ENCODE peak calls at places on chromosomes 16 and 17, in seven cellular contexts. W is lung, P is heart left ventricle, H is colonic mucosa, D is GM23338, L is DND-41, Y is uterus. I is an unnamed sample. For H3K4me1, the result is how much of the 10 kb centered on the place peaks cover.

GRCh38 chr16:61909074-61909473 is 127.2 kb downstream of the CDH8 start:
- DNase-seq in W (no peak), P (no peak), H (no peak), D (no peak), L (no peak), Y (no peak), I (peak)

GRCh38 chr16:85614338-85615013 is 1.4 kb downstream of the GSE1 start:
- DNase-seq in W (no peak), P (no peak), H (peak), D (no peak), L (no peak), Y (no peak), I (no peak)

GRCh38 chr16:47676628-47677177 is 215.6 kb downstream of the PHKB start:
- DNase-seq in W (no peak), P (no peak), H (no peak), D (no peak), L (no peak), Y (no peak), I (no peak)

GRCh38 chr16:15518412-15519351 is 84.3 kb downstream of the BMERB1 start:
- DNase-seq in W (no peak), P (no peak), H (no peak), D (no peak), L (no peak), Y (peak), I (peak)

GRCh38 chr16:3902731-3903130 is 22.2 kb upstream of the CREBBP start:
- DNase-seq in W (no peak), P (no peak), H (no peak), D (no peak), L (no peak), Y (no peak), I (no peak)

GRCh38 chr17:81924557-81925532 is 2.7 kb downstream of the MAFG start:
- DNase-seq in W (no peak), P (no peak), H (no peak), D (peak), L (no peak), Y (no peak), I (no peak)

GRCh38 chr16:21190599-21190998 is 20.8 kb downstream of the ZP2 start:
- DNase-seq in W (no peak), P (no peak), H (no peak), D (no peak), L (no peak), Y (no peak), I (no peak)

GRCh38 chr16:66832661-66833305 is 2.0 kb upstream of the NAE1 start:
- DNase-seq in W (no peak), P (no peak), H (no peak), D (no peak), L (no peak), Y (no peak), I (no peak)

GRCh38 chr17:82103588-82104451 is 5.8 kb upstream of the FASN start:
- DNase-seq in W (peak), P (peak), H (peak), D (peak), L (no peak), Y (peak), I (peak)

GRCh38 chr16:69486724-69487123 is 62.3 kb downstream of the CYB5B start:
- DNase-seq in W (no peak), P (no peak), H (no peak), D (no peak), L (no peak), Y (no peak), I (no peak)

GRCh38 chr16:89952049-89952448 is 3.5 kb downstream of the DEF8 start:
- DNase-seq in W (no peak), P (no peak), H (peak), D (no peak), L (no peak), Y (no peak), I (no peak)

GRCh38 chr17:11921296-11921695 is 76.0 kb downstream of the ZNF18 start:
- DNase-seq in W (no peak), P (no peak), H (no peak), D (no peak), L (no peak), Y (no peak), I (no peak)

GRCh38 chr16:15690296-15690695 is 40.3 kb downstream of the NDE1 start:
- DNase-seq in W (no peak), P (no peak), H (no peak), D (no peak), L (no peak), Y (no peak), I (no peak)

GRCh38 chr16:22668318-22668717 is 145.6 kb upstream of the HS3ST2 start:
- DNase-seq in W (no peak), P (no peak), H (no peak), D (no peak), L (no peak), Y (no peak), I (no peak)

GRCh38 chr17:45313419-45313771 is 3.4 kb downstream of the MAP3K14 start:
- DNase-seq in W (no peak), P (no peak), H (no peak), D (no peak), L (no peak), Y (no peak), I (no peak)

GRCh38 chr17:82157046-82158035 is 55.3 kb downstream of the CCDC57 start:
- DNase-seq in W (no peak), P (no peak), H (no peak), D (no peak), L (no peak), Y (no peak), I (no peak)

GRCh38 chr17:3894927-3895343 is 2.1 kb upstream of the CAMKK1 start:
- DNase-seq in W (peak), P (no peak), H (peak), D (no peak), L (no peak), Y (peak), I (no peak)

GRCh38 chr17:57599271-57600045 is 145.6 kb downstream of the CCDC182 start:
- DNase-seq in W (no peak), P (no peak), H (no peak), D (no peak), L (peak), Y (no peak), I (no peak)
- H3K27ac ChIP-seq in W (no peak), P (peak), H (no peak), D (no peak), L (peak), Y (no peak), I (peak)

GRCh38 chr16:57058291-57058861 is 34.0 kb upstream of the CPNE2 start:
- DNase-seq in W (no peak), P (no peak), H (no peak), D (no peak), L (no peak), Y (no peak), I (no peak)

GRCh38 chr16:57060323-57061083 is 31.9 kb upstream of the CPNE2 start:
- DNase-seq in W (no peak), P (peak), H (no peak), D (no peak), L (no peak), Y (no peak), I (no peak)

GRCh38 chr16:57061084-57061905 is 31.1 kb upstream of the CPNE2 start:
- DNase-seq in W (peak), P (peak), H (no peak), D (no peak), L (no peak), Y (peak), I (peak)

GRCh38 chr16:57064995-57065394 is 27.4 kb upstream of the CPNE2 start:
- DNase-seq in W (no peak), P (no peak), H (no peak), D (no peak), L (no peak), Y (no peak), I (no peak)

GRCh38 chr16:57062329-57062728 is 30.1 kb upstream of the CPNE2 start:
- DNase-seq in W (no peak), P (peak), H (no peak), D (no peak), L (no peak), Y (no peak), I (no peak)
- H3K4me1 ChIP-seq in W (under half), P (under half), H (under half), D (under half), L (under half), Y (under half), I (under half)

GRCh38 chr17:76501827-76502307 is 644 bp upstream of the RHBDF2 start:
- DNase-seq in W (no peak), P (no peak), H (no peak), D (no peak), L (no peak), Y (no peak), I (no peak)

GRCh38 chr17:76498886-76499667 is 2.1 kb downstream of the RHBDF2 start:
- DNase-seq in W (no peak), P (no peak), H (no peak), D (no peak), L (no peak), Y (no peak), I (no peak)

GRCh38 chr17:76501018-76501826 is at the start of gene RHBDF2:
- DNase-seq in W (peak), P (peak), H (peak), D (peak), L (peak), Y (peak), I (peak)

GRCh38 chr17:76500745-76501017 is 542 bp downstream of the RHBDF2 start:
- DNase-seq in W (no peak), P (no peak), H (no peak), D (no peak), L (no peak), Y (no peak), I (no peak)

DNA sequence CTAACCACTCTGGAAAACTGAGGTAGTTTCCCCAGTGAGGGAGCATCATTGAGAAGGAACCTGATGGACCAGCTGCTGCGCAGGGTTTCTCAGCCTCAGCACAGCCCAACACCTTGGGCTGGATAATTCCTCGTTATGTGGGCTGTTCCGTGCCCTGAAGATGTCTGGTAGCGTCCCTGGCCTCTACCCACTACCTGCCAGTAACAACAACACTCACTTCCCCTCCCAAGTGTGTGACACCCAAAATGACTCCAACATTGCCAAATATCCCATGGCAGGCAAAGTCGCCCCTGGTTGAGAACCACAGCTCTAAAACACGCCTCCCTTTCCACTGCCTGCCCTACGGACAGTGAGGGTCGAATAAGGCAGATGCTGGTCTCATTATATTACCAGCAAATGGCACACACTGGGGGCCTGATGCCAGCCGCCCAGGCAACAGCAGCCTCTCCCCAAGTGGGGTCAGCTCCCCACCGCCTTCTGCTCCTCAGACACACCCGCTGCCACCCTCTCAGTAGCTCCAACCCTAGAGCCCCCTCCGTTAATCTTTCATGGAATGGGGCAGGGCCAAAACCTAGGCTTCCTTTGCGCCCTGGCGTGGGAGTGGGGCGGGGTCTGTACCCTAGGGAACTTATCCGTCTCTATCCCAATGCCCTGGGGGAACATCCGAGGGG is 1.0 kb downstream of the RHBDF2 start:
- DNase-seq in W (no peak), P (no peak), H (no peak), D (no peak), L (no peak), Y (no peak), I (no peak)
- H3K27ac ChIP-seq in W (peak), P (peak), H (peak), D (no peak), L (no peak), Y (peak), I (peak)

DNA sequence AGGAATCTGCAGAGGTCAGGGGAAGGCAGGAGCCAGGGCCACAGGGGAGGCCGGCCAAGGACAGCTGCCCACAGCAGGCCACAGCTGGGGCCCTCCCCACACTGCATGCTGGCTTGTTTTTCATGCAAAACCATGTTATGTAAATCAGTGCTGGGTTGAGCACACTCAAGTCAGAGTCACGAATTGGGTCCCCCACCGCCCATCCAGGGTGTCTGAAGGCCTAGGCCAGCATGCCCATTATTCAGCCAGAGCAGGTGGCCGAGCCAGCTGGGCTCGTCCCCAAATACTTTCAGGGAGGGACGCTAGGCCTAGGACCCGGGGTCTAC is 51.2 kb upstream of the TOB1 start:
- DNase-seq in W (no peak), P (no peak), H (no peak), D (no peak), L (no peak), Y (no peak), I (no peak)
- H3K4me1 ChIP-seq in W (under half), P (under half), H (under half), D (under half), L (under half), Y (under half), I (under half)

GRCh38 chr16:57283956-57284205 is 591 bp downstream of the PLLP start:
- DNase-seq in W (no peak), P (no peak), H (no peak), D (no peak), L (no peak), Y (no peak), I (no peak)

GRCh38 chr16:57283214-57283955 is 1.1 kb downstream of the PLLP start:
- DNase-seq in W (no peak), P (peak), H (peak), D (peak), L (no peak), Y (no peak), I (no peak)

GRCh38 chr16:57284952-57285263 is 436 bp upstream of the PLLP start:
- DNase-seq in W (no peak), P (no peak), H (no peak), D (no peak), L (no peak), Y (no peak), I (no peak)

GRCh38 chr16:57285379-57285778 is 907 bp upstream of the PLLP start:
- DNase-seq in W (no peak), P (no peak), H (no peak), D (no peak), L (no peak), Y (no peak), I (no peak)

GRCh38 chr16:57284206-57284951 is at the start of gene PLLP:
- DNase-seq in W (no peak), P (peak), H (peak), D (peak), L (no peak), Y (no peak), I (no peak)
- H3K27ac ChIP-seq in W (no peak), P (peak), H (no peak), D (no peak), L (no peak), Y (no peak), I (no peak)

GRCh38 chr17:80892900-80893603 is 98.6 kb upstream of the CHMP6 start:
- DNase-seq in W (no peak), P (peak), H (no peak), D (no peak), L (no peak), Y (no peak), I (no peak)

GRCh38 chr17:80894726-80895125 is 96.9 kb upstream of the CHMP6 start:
- DNase-seq in W (no peak), P (no peak), H (no peak), D (no peak), L (no peak), Y (no peak), I (no peak)

GRCh38 chr17:80895366-80895765 is 96.3 kb upstream of the CHMP6 start:
- DNase-seq in W (no peak), P (no peak), H (no peak), D (no peak), L (no peak), Y (no peak), I (no peak)

GRCh38 chr17:80894439-80894721 is 97.3 kb upstream of the CHMP6 start:
- DNase-seq in W (no peak), P (no peak), H (no peak), D (no peak), L (no peak), Y (no peak), I (no peak)

GRCh38 chr17:80893604-80894438 is 97.8 kb upstream of the CHMP6 start:
- DNase-seq in W (no peak), P (peak), H (no peak), D (no peak), L (no peak), Y (no peak), I (no peak)
- H3K4me1 ChIP-seq in W (under half), P (under half), H (under half), D (under half), L (under half), Y (under half), I (under half)

DNA sequence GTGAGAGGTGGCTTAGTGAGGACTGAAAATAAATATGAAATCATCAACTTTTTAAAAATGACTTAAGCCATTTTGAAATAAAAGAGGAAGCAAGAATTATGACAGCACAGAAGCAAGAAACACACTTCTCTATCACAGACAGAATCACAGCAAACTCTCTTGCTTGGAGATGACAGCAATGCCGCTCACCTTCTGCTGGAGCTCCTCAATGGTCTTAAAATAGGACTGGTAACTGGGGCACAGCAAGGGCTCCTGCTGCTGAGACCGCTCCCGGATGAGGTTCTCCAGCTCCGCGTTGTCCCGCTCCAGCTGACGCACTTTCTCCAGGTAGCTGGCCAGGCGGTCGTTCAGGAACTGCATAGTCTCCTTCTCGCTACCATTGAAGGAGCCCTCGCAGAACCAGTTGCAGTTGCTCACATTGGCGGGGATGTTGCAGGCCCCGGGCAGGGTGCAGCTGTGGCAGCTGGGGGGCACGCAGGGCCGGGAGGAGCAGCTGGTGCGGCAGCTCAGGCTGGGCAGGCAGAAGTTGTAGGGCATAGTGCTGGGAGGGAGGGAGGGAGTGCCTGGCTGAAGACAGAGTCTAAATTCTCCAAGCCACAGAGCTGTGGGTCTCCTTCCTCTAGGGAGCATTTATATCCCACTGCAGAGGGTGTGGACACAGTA is at the start of gene KRT31:
- DNase-seq in W (no peak), P (no peak), H (no peak), D (no peak), L (no peak), Y (no peak), I (no peak)
- H3K27ac ChIP-seq in W (no peak), P (no peak), H (no peak), D (no peak), L (no peak), Y (no peak), I (no peak)

GRCh38 chr16:27405546-27406451 is 3.8 kb downstream of the IL21R start:
- DNase-seq in W (no peak), P (no peak), H (no peak), D (no peak), L (no peak), Y (no peak), I (no peak)
- H3K4me1 ChIP-seq in W (under half), P (under half), H (under half), D (under half), L (under half), Y (under half), I (under half)

GRCh38 chr17:40283662-40284061 is 4.0 kb upstream of the CDC6 start:
- DNase-seq in W (no peak), P (no peak), H (peak), D (no peak), L (no peak), Y (no peak), I (no peak)
- H3K27ac ChIP-seq in W (no peak), P (peak), H (peak), D (no peak), L (no peak), Y (peak), I (peak)